ENCODE peak calls at places on chromosomes 2 and 18, in six cellular contexts. O is right lobe of liver; K is activated naive CD4-positive, alpha-beta T cell; X is NCI-H748 treated with DMSO at 0.1 percent for 48 hours; M is Daoy; W is endothelial cell. U is an unnamed sample.

GRCh38 chr2:233044974-233045535 is 12.6 kb downstream of the NEU2 start:
- DNase-seq in O (no peak), K (no peak), X (no peak), M (no peak), W (no peak), U (no peak)

GRCh38 chr2:233862261-233862768 is 5.9 kb downstream of the MSL3B start:
- DNase-seq in O (no peak), K (no peak), X (no peak), M (no peak), W (no peak), U (no peak)

GRCh38 chr2:168192839-168193616 is 54.4 kb downstream of the STK39 start:
- DNase-seq in O (no peak), K (no peak), X (peak; percentile 31), M (peak; percentile 56), W (no peak), U (peak; percentile 40)

GRCh38 chr2:185221-185620 is 78.6 kb downstream of the SH3YL1 start:
- DNase-seq in O (no peak), K (no peak), X (no peak), M (no peak), W (no peak), U (no peak)

GRCh38 chr18:49628119-49628518 is 66.3 kb downstream of the LIPG start:
- DNase-seq in O (peak; percentile 62), K (no peak), X (no peak), M (peak; percentile 64), W (no peak), U (no peak)

GRCh38 chr2:165635532-165635931 is 158.5 kb downstream of the GALNT3 start:
- DNase-seq in O (no peak), K (no peak), X (no peak), M (no peak), W (no peak), U (no peak)

GRCh38 chr2:190350371-190350770 is 7.0 kb downstream of the INPP1 start:
- DNase-seq in O (no peak), K (no peak), X (no peak), M (no peak), W (no peak), U (no peak)

GRCh38 chr2:106161938-106162814 is 31.9 kb downstream of the UXS1 start:
- DNase-seq in O (no peak), K (no peak), X (no peak), M (peak; percentile 9), W (no peak), U (no peak)

GRCh38 chr2:196601430-196602306 is 37.8 kb upstream of the CCDC150 start:
- DNase-seq in O (no peak), K (no peak), X (no peak), M (peak; percentile 95), W (no peak), U (no peak)

GRCh38 chr2:79750321-79750720 is 237.5 kb downstream of the CTNNA2 start:
- DNase-seq in O (no peak), K (no peak), X (no peak), M (no peak), W (no peak), U (no peak)

GRCh38 chr18:69883781-69884180 is 63.9 kb downstream of the CD226 start:
- DNase-seq in O (no peak), K (no peak), X (no peak), M (no peak), W (no peak), U (no peak)

GRCh38 chr18:64707052-64707451 is 558.2 kb upstream of the LINC00305 start:
- DNase-seq in O (no peak), K (no peak), X (no peak), M (no peak), W (no peak), U (no peak)

GRCh38 chr2:223101340-223102039 is 49.5 kb downstream of the KCNE4 start:
- DNase-seq in O (no peak), K (no peak), X (no peak), M (peak; percentile 35), W (peak; percentile 13), U (no peak)